ENCODE peak calls at places on chromosomes 4 and X, in six cellular contexts. U is aorta, W is right atrium auricular region, B is tibial artery, J is GM23248, P is cardiac muscle cell. R is an unnamed sample. For H3K9me3 and H3K4me1, the result is how much of the 10 kb centered on the place peaks cover.

GRCh38 chr4:159280442-159281172 is 177.7 kb downstream of the RAPGEF2 start:
- DNase-seq in B (no peak), P (no peak), J (no peak), U (no peak), W (no peak), R (no peak)

GRCh38 chr4:186191266-186192067 is at the start of gene CYP4V2:
- DNase-seq in B (peak), J (peak), W (peak), P (peak), U (peak), R (peak)

GRCh38 chrX:94065091-94065490 is 391.1 kb downstream of the FAM133A start:
- DNase-seq in U (no peak), B (no peak), W (no peak), P (no peak), J (no peak), R (no peak)

GRCh38 chr4:3880595-3881120 is 114.5 kb downstream of the ADRA2C start:
- DNase-seq in U (peak), J (peak), B (peak), W (no peak), P (peak), R (peak)

GRCh38 chr4:145881991-145882390 is 56.6 kb downstream of the ZNF827 start:
- DNase-seq in J (no peak), W (no peak), B (no peak), P (no peak), U (no peak), R (peak)

GRCh38 chr4:168708108-168708507 is 211.3 kb downstream of the PALLD start:
- DNase-seq in U (no peak), J (peak), P (no peak), W (no peak), B (no peak), R (peak)

GRCh38 chr4:168717852-168718251 is 221.0 kb downstream of the PALLD start:
- DNase-seq in J (no peak), W (no peak), U (no peak), P (peak), B (no peak), R (peak)

GRCh38 chr4:173499568-173500535 is 30.2 kb downstream of the HAND2 start:
- DNase-seq in W (peak), B (no peak), U (no peak), P (no peak), J (no peak), R (no peak)

GRCh38 chr4:42460043-42460442 is 62.8 kb downstream of the SHISA3 start:
- DNase-seq in P (no peak), W (no peak), B (no peak), J (no peak), U (no peak), R (no peak)

GRCh38 chrX:1476682-1477081 is 24.0 kb upstream of the ASMTL start:
- DNase-seq in P (no peak), J (no peak), W (no peak), B (no peak), U (no peak), R (no peak)

GRCh38 chr4:64465263-64465662 is 56.0 kb upstream of the TECRL start:
- DNase-seq in J (no peak), P (peak), W (no peak), B (no peak), U (no peak), R (no peak)

GRCh38 chr4:180116840-180117239 is 2126.4 kb upstream of the TENM3 start:
- DNase-seq in W (no peak), B (no peak), U (no peak), P (no peak), J (no peak), R (no peak)

GRCh38 chrX:136519069-136519468 is 12.9 kb upstream of the VGLL1 start:
- DNase-seq in W (no peak), J (no peak), B (no peak), U (no peak), P (no peak), R (no peak)

GRCh38 chrX:40314070-40314469 is 216.3 kb upstream of the BCOR start:
- DNase-seq in B (no peak), P (peak), U (no peak), W (no peak), J (no peak), R (no peak)

GRCh38 chr4:156762851-156763250 is 208.7 kb downstream of the PDGFC start:
- DNase-seq in J (no peak), W (no peak), P (no peak), B (no peak), U (no peak), R (no peak)

GRCh38 chr4:68905598-68906237 is 45.9 kb downstream of the UGT2A3 start:
- DNase-seq in J (no peak), U (no peak), W (no peak), B (no peak), P (no peak), R (peak)

GRCh38 chr4:188986271-188986689 is 847.0 kb downstream of the TRIML1 start:
- DNase-seq in W (no peak), J (peak), B (no peak), P (no peak), U (no peak), R (peak)

GRCh38 chr4:79454656-79455055 is 46.6 kb upstream of the GK2 start:
- DNase-seq in B (no peak), W (no peak), P (no peak), U (no peak), J (no peak), R (no peak)

GRCh38 chrX:113124693-113125092 is 284.1 kb upstream of the AMOT start:
- DNase-seq in U (no peak), B (no peak), P (no peak), J (no peak), W (no peak), R (no peak)

GRCh38 chr4:186020106-186020792 is 48.7 kb upstream of the TLR3 start:
- DNase-seq in P (no peak), B (no peak), U (no peak), J (no peak), W (peak), R (no peak)

GRCh38 chr4:42995343-42995944 is 102.9 kb downstream of the GRXCR1 start:
- DNase-seq in P (peak), W (no peak), U (no peak), B (no peak), J (peak), R (peak)

GRCh38 chrX:37998586-37999267 is 7.6 kb upstream of the SYTL5 start:
- DNase-seq in B (no peak), W (no peak), U (no peak), J (peak), P (no peak), R (peak)

GRCh38 chrX:134423606-134424005 is 36.4 kb upstream of the HPRT1 start:
- DNase-seq in J (peak), P (peak), B (no peak), U (no peak), W (no peak), R (peak)

DNA sequence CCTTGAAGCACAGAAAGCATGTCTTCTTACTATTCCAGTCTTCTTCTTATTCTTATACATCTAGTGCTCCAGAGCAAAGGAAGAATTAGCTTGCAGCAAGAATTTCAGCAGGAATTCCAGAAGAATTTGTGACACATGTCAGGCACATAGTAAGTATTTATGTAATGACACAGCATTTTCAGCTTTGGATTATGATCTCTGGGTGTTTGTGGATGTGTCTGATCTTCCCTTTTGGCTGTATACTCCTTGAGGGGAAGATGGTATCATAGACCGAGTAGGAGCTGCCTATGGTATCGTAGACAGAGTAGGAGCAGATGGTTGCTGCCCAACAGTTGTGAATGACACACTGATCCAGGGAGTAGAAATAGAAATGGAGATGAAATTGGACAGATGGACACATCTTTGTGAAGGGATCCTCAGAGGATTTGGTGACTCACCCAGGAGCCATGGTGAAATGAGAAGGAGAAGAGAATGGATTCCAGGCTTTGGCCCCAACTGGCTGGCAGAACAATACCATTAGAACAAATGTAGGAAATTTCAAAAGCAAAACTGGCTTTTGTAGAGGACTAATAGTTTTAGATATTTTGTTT is 75.7 kb downstream of the COQ2 start:
- DNase-seq in J (peak), U (no peak), B (no peak), W (no peak), P (no peak), R (peak)
- H3K27ac ChIP-seq in J (peak), U (no peak), B (no peak), W (no peak), P (no peak), R (no peak)

GRCh38 chrX:153179131-153179530 is at the start of gene MAGEA1:
- DNase-seq in J (no peak), U (no peak), B (no peak), W (no peak), P (no peak), R (no peak)

GRCh38 chrX:153181822-153182221 is 2.7 kb downstream of the MAGEA1 start:
- DNase-seq in B (no peak), J (no peak), P (no peak), U (no peak), W (no peak), R (no peak)

GRCh38 chrX:153190384-153190783 is 11.3 kb downstream of the MAGEA1 start:
- DNase-seq in B (no peak), U (no peak), P (peak), W (no peak), J (no peak), R (no peak)

GRCh38 chrX:153184787-153185186 is 5.7 kb downstream of the MAGEA1 start:
- DNase-seq in B (no peak), J (no peak), U (no peak), P (no peak), W (no peak), R (no peak)
- H3K9me3 ChIP-seq in B (under half), J (under half), U (under half), P (under half), W (under half), R (under half)

DNA sequence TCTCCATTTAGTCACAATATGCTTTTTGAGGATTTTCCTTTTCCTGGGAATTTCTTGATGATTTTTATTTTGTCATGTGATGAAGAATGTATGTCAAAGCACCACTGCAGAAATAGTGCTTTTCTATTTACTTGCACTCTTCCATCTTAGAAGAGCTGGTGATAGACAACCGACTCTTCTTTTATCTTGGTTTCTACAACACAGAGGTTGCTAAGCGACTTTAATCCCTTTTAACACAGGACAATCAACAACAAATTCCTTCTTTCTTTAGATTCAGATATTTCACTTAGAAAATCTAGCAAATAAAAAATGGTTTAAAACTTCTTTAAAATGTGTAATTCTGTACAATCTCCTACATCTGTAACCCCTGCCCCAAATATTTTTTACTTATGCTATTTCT is 34.6 kb downstream of the TET2 start:
- DNase-seq in B (no peak), W (no peak), J (no peak), P (no peak), U (no peak), R (no peak)
- H3K4me1 ChIP-seq in B (under half), W (under half), J (under half), P (under half), U (under half), R (under half)

DNA sequence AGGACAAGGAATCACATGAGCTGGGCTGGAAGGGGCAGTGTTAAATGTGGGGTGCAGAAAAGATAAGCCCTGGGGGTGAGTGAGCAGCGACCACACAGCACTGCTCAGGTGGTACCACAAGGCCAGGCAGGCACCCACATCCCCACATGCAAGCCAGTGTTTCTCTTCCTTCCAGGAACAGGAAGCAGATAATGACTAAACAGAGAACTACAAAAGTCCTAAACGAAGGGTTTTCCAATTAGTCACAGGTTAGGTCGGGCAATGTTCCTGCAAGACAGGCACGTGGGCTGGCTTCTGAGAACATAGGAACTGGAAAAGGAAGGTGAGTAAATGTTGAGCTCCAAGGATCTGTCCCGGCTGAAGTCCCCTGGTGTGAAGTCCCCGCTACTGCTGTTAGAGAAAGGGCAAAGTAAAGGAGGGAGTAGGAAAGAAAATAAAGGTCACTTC is 19.5 kb downstream of the RELL1 start:
- DNase-seq in P (peak), J (peak), B (peak), W (no peak), U (no peak), R (peak)
- H3K27ac ChIP-seq in P (no peak), J (peak), B (peak), W (peak), U (no peak), R (peak)

DNA sequence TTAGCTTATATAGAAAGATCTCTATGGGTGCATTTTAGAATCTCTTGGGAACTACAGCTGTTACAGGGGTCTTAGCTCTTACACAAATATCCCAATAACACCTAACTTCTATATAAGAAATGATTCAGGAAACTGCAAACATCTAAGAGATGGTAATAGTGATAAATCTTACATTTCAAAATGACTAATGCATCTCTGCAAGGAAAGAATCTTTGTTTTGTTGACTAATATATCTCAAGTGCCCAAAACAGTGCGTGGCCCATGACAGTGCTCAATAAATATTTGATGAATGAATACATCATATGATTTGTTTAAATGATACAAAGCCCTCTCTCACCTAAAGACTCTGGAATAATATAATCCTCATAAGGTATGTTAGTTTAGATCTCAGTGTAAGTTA is 47.5 kb downstream of the CENPE start:
- DNase-seq in U (no peak), W (no peak), B (no peak), J (peak), P (no peak), R (peak)
- H3K9me3 ChIP-seq in U (under half), W (under half), B (under half), J (under half), P (under half), R (under half)

GRCh38 chr4:53007024-53007423 is 144.9 kb downstream of the RASL11B start:
- DNase-seq in J (no peak), W (no peak), U (no peak), B (no peak), P (no peak), R (no peak)
- H3K4me1 ChIP-seq in J (under half), W (under half), U (under half), B (under half), P (under half), R (under half)

GRCh38 chrX:120761810-120762209 is 113.9 kb downstream of the CT47B1 start:
- DNase-seq in U (no peak), W (no peak), P (peak), J (peak), B (no peak), R (no peak)
- H3K27ac ChIP-seq in U (no peak), W (peak), P (no peak), J (peak), B (no peak), R (no peak)

DNA sequence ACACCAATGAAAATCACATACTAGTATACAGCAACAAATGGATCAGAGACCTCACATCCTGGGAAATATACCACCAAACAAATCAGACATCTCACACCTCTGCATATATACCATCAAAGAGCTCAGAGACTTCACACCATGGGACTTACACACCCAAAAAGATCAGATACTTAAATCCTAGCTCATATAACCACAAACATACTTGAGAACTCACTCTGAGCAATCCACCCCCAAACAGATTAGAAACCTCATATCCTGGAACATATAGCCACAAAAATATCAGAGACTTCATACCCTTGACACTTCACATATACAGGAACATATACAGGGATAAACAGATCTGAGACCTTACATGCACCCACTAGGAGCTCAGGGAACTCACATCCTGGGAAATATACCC is 32.1 kb downstream of the SUV39H1 start:
- DNase-seq in P (no peak), U (no peak), W (no peak), B (no peak), J (no peak), R (no peak)
- H3K9me3 ChIP-seq in P (under half), U (under half), W (under half), B (under half), J (under half), R (under half)